ENCODE peak calls at places on chromosomes 13 and 19, in eight cellular contexts. L is Caco-2; P is fibroblast of lung; A is CD8-positive, alpha-beta T cell; T is HFFc6; N is memory B cell; O is choroid plexus epithelial cell; D is HCT116. J is an unnamed sample.

GRCh38 chr19:49638360-49638759 is 1.6 kb downstream of the RRAS start:
- DNase-seq in L (no peak), P (no peak), A (no peak), T (no peak), N (no peak), O (no peak), D (no peak), J (peak)

GRCh38 chr13:70896136-70896535 is 787.9 kb upstream of the KLHL1 start:
- DNase-seq in L (no peak), P (no peak), A (no peak), T (no peak), N (no peak), O (no peak), D (no peak), J (no peak)

GRCh38 chr13:24982333-24982999 is 113.5 kb upstream of the PABPC3 start:
- DNase-seq in L (no peak), P (no peak), A (no peak), T (no peak), N (no peak), O (no peak), D (no peak), J (no peak)

GRCh38 chr19:20060282-20060681 is 17.5 kb upstream of the ZNF90 start:
- DNase-seq in L (no peak), P (no peak), A (no peak), T (no peak), N (no peak), O (no peak), D (no peak), J (no peak)

GRCh38 chr19:11019824-11020223 is 59.0 kb downstream of the SMARCA4 start:
- DNase-seq in L (no peak), P (peak), A (no peak), T (no peak), N (no peak), O (peak), D (no peak), J (no peak)

GRCh38 chr19:17996826-17997316 is 11.1 kb upstream of the ARRDC2 start:
- DNase-seq in L (peak), P (peak), A (peak), T (peak), N (peak), O (peak), D (peak), J (peak)

GRCh38 chr19:29084266-29084665 is 128.7 kb downstream of the UQCRFS1 start:
- DNase-seq in L (no peak), P (no peak), A (no peak), T (peak), N (no peak), O (no peak), D (no peak), J (no peak)

GRCh38 chr19:8478605-8479004 is 23.8 kb downstream of the PRAM1 start:
- DNase-seq in L (no peak), P (no peak), A (no peak), T (no peak), N (no peak), O (no peak), D (no peak), J (no peak)

GRCh38 chr13:36766295-36766694 is 52.7 kb upstream of the RFXAP start:
- DNase-seq in L (no peak), P (peak), A (no peak), T (peak), N (no peak), O (peak), D (peak), J (no peak)

GRCh38 chr13:43303040-43303729 is 279.8 kb downstream of the DNAJC15 start:
- DNase-seq in L (peak), P (peak), A (no peak), T (peak), N (no peak), O (peak), D (no peak), J (peak)

GRCh38 chr13:102484329-102484728 is 82.5 kb upstream of the FGF14 start:
- DNase-seq in L (no peak), P (peak), A (no peak), T (no peak), N (no peak), O (peak), D (no peak), J (no peak)

GRCh38 chr13:32212420-32212819 is 102.7 kb downstream of the ZAR1L start:
- DNase-seq in L (no peak), P (peak), A (no peak), T (peak), N (no peak), O (peak), D (no peak), J (no peak)

GRCh38 chr19:5623397-5624153 is 692 bp downstream of the SAFB start:
- DNase-seq in L (no peak), P (no peak), A (no peak), T (no peak), N (peak), O (peak), D (no peak), J (peak)

GRCh38 chr19:14127176-14127575 is 9.2 kb downstream of the ASF1B start:
- DNase-seq in L (no peak), P (no peak), A (no peak), T (no peak), N (no peak), O (no peak), D (no peak), J (no peak)

GRCh38 chr19:9720541-9720940 is 45.6 kb upstream of the ZNF562 start:
- DNase-seq in L (no peak), P (no peak), A (no peak), T (no peak), N (no peak), O (no peak), D (no peak), J (no peak)

GRCh38 chr13:27383104-27383921 is 41.1 kb upstream of the GTF3A start:
- DNase-seq in L (peak), P (no peak), A (no peak), T (no peak), N (no peak), O (no peak), D (peak), J (no peak)

GRCh38 chr13:50518791-50519201 is 324.7 kb downstream of the DLEU7 start:
- DNase-seq in L (no peak), P (peak), A (no peak), T (no peak), N (no peak), O (no peak), D (no peak), J (no peak)

GRCh38 chr13:30409911-30410704 is 12.2 kb upstream of the UBE2L5 start:
- DNase-seq in L (no peak), P (peak), A (no peak), T (peak), N (no peak), O (peak), D (no peak), J (no peak)